ENCODE peak calls at places on chromosome 20, in four cellular contexts. One of them, this sample, is unnamed.

GRCh38 chr20:29874476-29875202 is 1382.8 kb upstream of the DEFB115 start:
- DNase-seq in K562: no peak
- DNase-seq in GM12891: no peak
- DNase-seq in HL-60: no peak
- DNase-seq in this sample: no peak

GRCh38 chr20:40563296-40563950 is 125.6 kb downstream of the MAFB start:
- DNase-seq in HL-60: no peak
- DNase-seq in GM12891: no peak
- DNase-seq in K562: peak
- DNase-seq in this sample: no peak

GRCh38 chr20:57501461-57502330 is 23.2 kb downstream of the CTCFL start:
- DNase-seq in K562: no peak
- DNase-seq in HL-60: no peak
- DNase-seq in GM12891: no peak
- DNase-seq in this sample: no peak

GRCh38 chr20:34578521-34579147 is 20.1 kb downstream of the MAP1LC3A start:
- DNase-seq in HL-60: no peak
- DNase-seq in K562: no peak
- DNase-seq in GM12891: no peak
- DNase-seq in this sample: no peak

GRCh38 chr20:53195882-53196610 is 223.9 kb downstream of the TSHZ2 start:
- DNase-seq in K562: peak
- DNase-seq in GM12891: no peak
- DNase-seq in HL-60: no peak
- DNase-seq in this sample: no peak

GRCh38 chr20:51540585-51540984 is 1.9 kb downstream of the NFATC2 start:
- DNase-seq in GM12891: no peak
- DNase-seq in K562: no peak
- DNase-seq in HL-60: no peak
- DNase-seq in this sample: no peak

GRCh38 chr20:47792021-47792618 is 6.8 kb upstream of the SULF2 start:
- DNase-seq in K562: no peak
- DNase-seq in HL-60: no peak
- DNase-seq in GM12891: no peak
- DNase-seq in this sample: no peak

GRCh38 chr20:9015984-9016324 is 52.9 kb upstream of the PLCB4 start:
- DNase-seq in GM12891: no peak
- DNase-seq in K562: no peak
- DNase-seq in HL-60: no peak
- DNase-seq in this sample: no peak

GRCh38 chr20:1005452-1006027 is 3.4 kb upstream of the RSPO4 start:
- DNase-seq in K562: peak
- DNase-seq in HL-60: peak
- DNase-seq in GM12891: no peak
- DNase-seq in this sample: peak

DNA sequence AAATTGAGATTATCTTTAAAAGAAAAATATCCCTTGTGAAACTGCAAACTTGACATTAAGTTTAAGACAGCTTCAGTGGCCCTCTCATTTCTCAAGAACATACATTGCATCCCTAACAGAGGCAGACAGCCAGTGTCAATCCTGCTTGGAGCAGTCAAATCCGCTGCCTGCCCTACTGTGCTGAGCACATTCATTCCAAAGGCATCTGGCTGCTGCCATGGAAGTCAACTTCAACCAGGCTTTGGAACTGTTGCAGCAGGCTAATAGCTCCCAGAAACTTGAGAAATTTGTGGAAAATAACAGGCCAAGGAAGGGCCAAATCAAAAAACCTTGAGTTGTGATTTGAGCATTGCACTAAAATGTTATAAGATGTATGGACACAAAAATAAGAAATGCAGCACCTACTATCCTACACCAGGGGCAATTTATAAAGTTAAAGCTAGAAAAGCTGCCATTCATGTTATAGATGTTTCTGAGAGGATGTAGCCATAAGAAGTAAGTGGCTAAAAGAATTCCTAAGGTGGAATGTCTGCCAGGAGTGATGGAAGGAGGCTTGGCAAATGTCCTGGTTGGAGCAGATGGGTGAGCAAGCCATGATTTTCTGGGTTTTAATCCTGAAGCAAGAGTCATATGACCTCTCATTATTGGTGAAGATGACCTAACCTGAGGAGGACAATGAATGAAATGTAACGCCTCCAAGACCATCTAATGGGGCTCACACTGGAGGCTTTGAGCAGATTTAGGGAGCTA is 31.5 kb upstream of the HAO1 start:
- DNase-seq in GM12891: no peak
- DNase-seq in HL-60: no peak
- DNase-seq in K562: no peak
- DNase-seq in this sample: no peak
- TF ChIP-seq SPI1 in GM12891: no peak
- TF ChIP-seq SPI1 in HL-60: no peak
- TF ChIP-seq SPI1 in K562: no peak
- TF ChIP-seq SPI1 in this sample: no peak

GRCh38 chr20:46127396-46128010 is 9.4 kb downstream of the CD40 start:
- DNase-seq in K562: no peak
- DNase-seq in HL-60: no peak
- DNase-seq in GM12891: no peak
- DNase-seq in this sample: no peak

GRCh38 chr20:46130534-46130933 is 12.4 kb downstream of the CD40 start:
- DNase-seq in HL-60: no peak
- DNase-seq in GM12891: no peak
- DNase-seq in K562: no peak
- DNase-seq in this sample: peak

GRCh38 chr20:46128310-46129151 is 10.4 kb downstream of the CD40 start:
- DNase-seq in GM12891: no peak
- DNase-seq in K562: peak
- DNase-seq in HL-60: no peak
- DNase-seq in this sample: no peak

GRCh38 chr20:46131396-46131795 is 13.3 kb downstream of the CD40 start:
- DNase-seq in GM12891: no peak
- DNase-seq in K562: no peak
- DNase-seq in HL-60: no peak
- DNase-seq in this sample: no peak

GRCh38 chr20:46129955-46130481 is 11.9 kb downstream of the CD40 start:
- DNase-seq in HL-60: no peak
- DNase-seq in GM12891: no peak
- DNase-seq in K562: no peak
- DNase-seq in this sample: peak
- TF ChIP-seq SPI1 in HL-60: no peak
- TF ChIP-seq SPI1 in GM12891: no peak
- TF ChIP-seq SPI1 in K562: no peak
- TF ChIP-seq SPI1 in this sample: no peak

GRCh38 chr20:11718474-11719094 is 199.1 kb upstream of the BTBD3 start:
- DNase-seq in GM12891: no peak
- DNase-seq in K562: no peak
- DNase-seq in HL-60: no peak
- DNase-seq in this sample: no peak
- TF ChIP-seq SPI1 in GM12891: no peak
- TF ChIP-seq SPI1 in K562: no peak
- TF ChIP-seq SPI1 in HL-60: no peak
- TF ChIP-seq SPI1 in this sample: no peak

DNA sequence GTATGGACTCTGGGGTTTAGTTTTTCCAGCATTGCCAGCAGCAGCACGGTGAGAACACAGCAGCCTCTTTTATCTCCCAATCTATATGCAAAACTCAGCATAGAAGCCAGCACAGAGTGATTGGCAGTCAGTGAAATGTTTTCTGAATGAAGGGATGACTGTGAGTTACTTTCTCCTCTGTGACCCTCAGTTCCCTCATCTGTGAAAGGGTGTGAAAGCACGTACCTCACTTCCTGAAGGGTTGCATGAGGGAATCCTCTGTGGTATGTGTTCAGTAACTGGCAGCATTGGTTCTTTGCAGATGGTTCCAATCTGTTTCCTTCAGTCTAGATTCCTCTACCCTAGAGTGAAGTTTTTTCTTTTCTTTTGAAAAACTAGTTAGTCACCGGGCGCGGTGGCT is 40.0 kb downstream of the EFCAB8 start:
- DNase-seq in GM12891: no peak
- DNase-seq in HL-60: no peak
- DNase-seq in K562: no peak
- DNase-seq in this sample: no peak
- TF ChIP-seq SPI1 in GM12891: no peak
- TF ChIP-seq SPI1 in HL-60: no peak
- TF ChIP-seq SPI1 in K562: no peak
- TF ChIP-seq SPI1 in this sample: no peak

GRCh38 chr20:4951299-4951698 is 50.0 kb downstream of the SLC23A2 start:
- DNase-seq in GM12891: no peak
- DNase-seq in K562: no peak
- DNase-seq in HL-60: no peak
- DNase-seq in this sample: no peak
- TF ChIP-seq SPI1 in GM12891: no peak
- TF ChIP-seq SPI1 in K562: no peak
- TF ChIP-seq SPI1 in HL-60: no peak
- TF ChIP-seq SPI1 in this sample: no peak

This sample was measured in GM12878.